ENCODE peak calls at places on chromosome 5, in six cellular contexts. L, E, G, I, O and D are unnamed samples.
A peak's percentile ranks its signal among the peaks of the same experiment; 100 is the strongest.

GRCh38 chr5:68962632-68963484 is 131.0 kb upstream of the SLC30A5 start:
- DNase-seq in E (peak; percentile 48), L (peak; percentile 68), G (peak; percentile 69), O (peak; percentile 74), I (no peak), D (no peak)

GRCh38 chr5:172678902-172679301 is 37.8 kb downstream of the NEURL1B start:
- DNase-seq in L (no peak), G (peak; percentile 63), E (peak; percentile 55), O (peak; percentile 54), I (no peak), D (no peak)

GRCh38 chr5:16600397-16600796 is 16.4 kb downstream of the RETREG1 start:
- DNase-seq in O (peak; percentile 75), G (no peak), L (no peak), I (no peak), E (peak; percentile 44), D (no peak)

GRCh38 chr5:179261301-179262125 is 83.7 kb downstream of the ADAMTS2 start:
- DNase-seq in I (no peak), G (peak; percentile 17), O (peak; percentile 91), L (no peak), E (no peak), D (peak; percentile 8)

GRCh38 chr5:181187500-181188213 is 17.3 kb downstream of the TRIM7 start:
- DNase-seq in E (peak; percentile 79), G (peak; percentile 73), I (peak; percentile 52), L (peak; percentile 74), O (peak; percentile 78), D (peak; percentile 75)

GRCh38 chr5:6539060-6539459 is 90.4 kb downstream of the UBE2QL1 start:
- DNase-seq in G (no peak), O (no peak), I (no peak), E (no peak), L (no peak), D (no peak)

GRCh38 chr5:174065528-174066189 is 20.2 kb downstream of the NSG2 start:
- DNase-seq in G (peak; percentile 32), O (peak; percentile 63), L (no peak), E (no peak), I (no peak), D (no peak)

GRCh38 chr5:143008809-143009521 is 238.8 kb downstream of the ARHGAP26 start:
- DNase-seq in G (peak; percentile 31), E (no peak), O (no peak), I (peak; percentile 92), L (no peak), D (no peak)

GRCh38 chr5:171794470-171794869 is 8.9 kb downstream of the SMIM23 start:
- DNase-seq in E (no peak), L (no peak), G (no peak), O (no peak), I (no peak), D (no peak)

GRCh38 chr5:171736976-171737848 is 48.4 kb upstream of the SMIM23 start:
- DNase-seq in L (no peak), I (no peak), E (peak; percentile 66), O (no peak), G (no peak), D (no peak)

DNA sequence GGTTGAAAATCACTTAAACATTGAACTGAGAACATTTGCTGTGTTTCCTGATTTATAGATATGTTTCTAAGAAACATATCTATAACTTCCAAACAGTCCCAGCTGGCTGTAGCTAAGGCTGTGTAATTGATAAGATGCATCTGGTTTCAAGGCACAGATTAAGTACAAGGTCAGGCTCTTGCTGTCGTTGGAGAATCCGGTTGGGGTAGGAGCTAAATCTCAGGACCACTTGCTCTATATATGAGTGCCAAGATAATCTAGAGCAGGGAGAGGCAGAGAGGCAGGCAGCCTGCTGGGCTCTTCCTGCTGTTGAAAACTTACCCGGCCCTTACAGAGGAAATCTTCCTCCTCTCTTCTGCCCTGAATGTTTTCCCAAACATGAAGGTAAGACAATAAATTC is at the start of gene C7:
- DNase-seq in E (no peak), O (peak; percentile 49), G (no peak), L (no peak), I (no peak), D (no peak)
- H3K4me3 ChIP-seq in E (no peak within 1 kb of the TSS), O (peak within 1 kb of the TSS; percentile 32), G (peak within 1 kb of the TSS; percentile 16), L (peak within 1 kb of the TSS; percentile 3), I (no peak within 1 kb of the TSS), D (no peak within 1 kb of the TSS)

DNA sequence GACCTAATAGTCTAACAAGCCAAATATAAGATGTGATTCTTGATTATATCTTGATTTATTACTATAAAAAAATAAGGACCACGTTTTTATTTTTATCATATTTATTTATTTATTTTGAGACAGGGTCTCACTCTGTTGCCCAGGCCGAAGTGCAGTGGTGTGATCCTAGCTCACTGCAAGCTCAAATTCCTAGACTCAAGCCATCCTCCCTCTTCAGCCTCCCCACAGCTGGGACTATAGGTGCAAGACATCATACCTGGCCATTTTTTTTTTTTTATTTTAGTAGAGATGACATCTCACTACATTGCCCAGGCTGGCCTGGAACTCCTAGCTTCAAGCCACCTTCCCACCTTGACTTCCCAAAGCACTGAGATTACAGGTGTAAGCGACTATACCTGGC is 61.0 kb upstream of the LARP1 start:
- DNase-seq in L (no peak), G (no peak), O (no peak), I (no peak), E (no peak), D (no peak)
- H3K4me1 ChIP-seq in L (no peaks in the 10 kb centered on the region), G (peaks cover 14% of the 10 kb centered on the region), O (no peaks in the 10 kb centered on the region), I (no peaks in the 10 kb centered on the region), E (peaks cover 12% of the 10 kb centered on the region), D (peaks cover 5% of the 10 kb centered on the region)

GRCh38 chr5:112374818-112375217 is 44.3 kb downstream of the EPB41L4A start:
- DNase-seq in O (no peak), L (no peak), G (no peak), I (no peak), E (no peak), D (no peak)

GRCh38 chr5:112371054-112371453 is 48.0 kb downstream of the EPB41L4A start:
- DNase-seq in L (no peak), G (no peak), I (no peak), O (no peak), E (no peak), D (no peak)

GRCh38 chr5:112374356-112374755 is 44.7 kb downstream of the EPB41L4A start:
- DNase-seq in I (no peak), O (no peak), E (no peak), L (no peak), G (no peak), D (no peak)

GRCh38 chr5:112372543-112372942 is 46.5 kb downstream of the EPB41L4A start:
- DNase-seq in G (no peak), O (no peak), E (no peak), I (no peak), L (no peak), D (no peak)

GRCh38 chr5:112373888-112374287 is 45.2 kb downstream of the EPB41L4A start:
- DNase-seq in L (no peak), I (no peak), G (no peak), E (no peak), O (no peak), D (no peak)
- H3K27ac ChIP-seq in L (no peak overlapping the region), I (no peak overlapping the region), G (no peak overlapping the region), E (no peak overlapping the region), O (no peak overlapping the region), D (no peak overlapping the region)

GRCh38 chr5:39426136-39426535 is 1.4 kb upstream of the DAB2 start:
- DNase-seq in L (no peak), I (no peak), E (no peak), O (no peak), G (no peak), D (no peak)
- H3K4me3 ChIP-seq in L (no peak overlapping the region), I (no peak overlapping the region), E (peak overlapping the region; percentile 72), O (no peak overlapping the region), G (no peak overlapping the region), D (no peak overlapping the region)

GRCh38 chr5:136023935-136024645 is 4.7 kb upstream of the TGFBI start:
- DNase-seq in I (no peak), O (no peak), G (no peak), L (no peak), E (no peak), D (no peak)
- H3K4me1 ChIP-seq in I (peaks cover 5% of the 10 kb centered on the region), O (peaks cover 13% of the 10 kb centered on the region), G (peaks cover 23% of the 10 kb centered on the region), L (no peaks in the 10 kb centered on the region), E (peaks cover 17% of the 10 kb centered on the region), D (no peaks in the 10 kb centered on the region)

GRCh38 chr5:14209836-14210235 is 66.7 kb downstream of the TRIO start:
- DNase-seq in E (no peak), G (no peak), O (no peak), L (no peak), I (no peak), D (no peak)
- H3K27ac ChIP-seq in E (no peak overlapping the region), G (peak overlapping the region; percentile 58), O (no peak overlapping the region), L (no peak overlapping the region), I (no peak overlapping the region), D (peak overlapping the region; percentile 97)

GRCh38 chr5:93307557-93307956 is 273.5 kb downstream of the NR2F1-AS1 start:
- DNase-seq in L (no peak), I (no peak), G (no peak), O (no peak), E (no peak), D (no peak)

GRCh38 chr5:93303291-93303691 is 277.7 kb downstream of the NR2F1-AS1 start:
- DNase-seq in G (no peak), E (no peak), L (no peak), I (no peak), O (peak; percentile 42), D (no peak)

GRCh38 chr5:93304851-93305250 is 276.2 kb downstream of the NR2F1-AS1 start:
- DNase-seq in O (no peak), L (no peak), I (no peak), E (no peak), G (no peak), D (no peak)

GRCh38 chr5:93304391-93304790 is 276.6 kb downstream of the NR2F1-AS1 start:
- DNase-seq in I (no peak), G (no peak), O (no peak), E (no peak), L (no peak), D (no peak)

GRCh38 chr5:93305984-93306383 is 275.0 kb downstream of the NR2F1-AS1 start:
- DNase-seq in E (no peak), I (no peak), G (no peak), O (no peak), L (no peak), D (no peak)
- H3K4me3 ChIP-seq in E (no peak overlapping the region), I (no peak overlapping the region), G (no peak overlapping the region), O (no peak overlapping the region), L (no peak overlapping the region), D (no peak overlapping the region)

GRCh38 chr5:72845889-72846288 is 29.4 kb downstream of the TNPO1 start:
- DNase-seq in O (no peak), E (no peak), G (no peak), L (no peak), I (no peak), D (no peak)
- H3K4me1 ChIP-seq in O (peaks cover 41% of the 10 kb centered on the region), E (peaks cover 70% of the 10 kb centered on the region), G (peaks cover 32% of the 10 kb centered on the region), L (peaks cover 6% of the 10 kb centered on the region), I (peaks cover 26% of the 10 kb centered on the region), D (peaks cover 19% of the 10 kb centered on the region)

GRCh38 chr5:100902406-100903035 is 561 bp downstream of the ST8SIA4 start:
- DNase-seq in I (peak; percentile 66), G (no peak), L (no peak), E (no peak), O (no peak), D (no peak)

GRCh38 chr5:100899675-100900074 is 3.4 kb downstream of the ST8SIA4 start:
- DNase-seq in E (no peak), L (no peak), G (no peak), O (no peak), I (no peak), D (no peak)

GRCh38 chr5:100900142-100900795 is 2.8 kb downstream of the ST8SIA4 start:
- DNase-seq in O (no peak), G (peak; percentile 26), E (peak; percentile 27), L (no peak), I (no peak), D (peak; percentile 80)

GRCh38 chr5:100901851-100902341 is 1.2 kb downstream of the ST8SIA4 start:
- DNase-seq in I (peak; percentile 88), O (no peak), G (peak; percentile 32), E (no peak), L (no peak), D (peak; percentile 88)

GRCh38 chr5:100900796-100901731 is 2.0 kb downstream of the ST8SIA4 start:
- DNase-seq in I (peak; percentile 96), L (peak; percentile 36), O (no peak), G (peak; percentile 70), E (peak; percentile 59), D (peak; percentile 95)
- H3K27ac ChIP-seq in I (peak overlapping the region; percentile 92), L (peak overlapping the region; percentile 42), O (no peak overlapping the region), G (peak overlapping the region; percentile 76), E (peak overlapping the region; percentile 68), D (peak overlapping the region; percentile 94)